ENCODE peak calls at places on chromosomes 5 and 9, in ten cellular contexts. E is hippocampal formation; X is heart right ventricle; G is T-cell; S is stomach; Y is H9; I is dermis blood vessel endothelial cell; A is CD8-positive, alpha-beta memory T cell; O is Calu3; J is GM03348. H is an unnamed sample.

GRCh38 chr9:114684036-114684435 is 2.0 kb upstream of the TEX48 start:
- DNase-seq in S (no peak), A (no peak), E (no peak), J (no peak), G (no peak), Y (no peak), I (no peak), X (no peak), O (no peak), H (no peak)

GRCh38 chr9:115278241-115279035 is 160.5 kb upstream of the TNC start:
- DNase-seq in J (no peak), I (no peak), Y (no peak), E (no peak), S (no peak), G (no peak), X (no peak), A (no peak), O (no peak), H (no peak)

GRCh38 chr9:130118841-130119520 is 53.2 kb upstream of the NCS1 start:
- DNase-seq in X (no peak), E (no peak), G (no peak), O (no peak), S (no peak), J (peak; percentile 40), I (no peak), Y (peak; percentile 74), A (no peak), H (no peak)

GRCh38 chr5:17831279-17831678 is 197.0 kb downstream of the TAF11L14 start:
- DNase-seq in Y (no peak), J (no peak), X (no peak), A (no peak), O (no peak), I (no peak), E (no peak), S (no peak), G (no peak), H (no peak)

GRCh38 chr9:132983814-132984201 is 5.3 kb downstream of the GFI1B start:
- DNase-seq in I (no peak), S (no peak), J (no peak), A (no peak), Y (no peak), X (no peak), E (no peak), G (no peak), O (no peak), H (no peak)

GRCh38 chr5:14665949-14666741 is 1.6 kb downstream of the OTULIN start:
- DNase-seq in J (peak; percentile 30), Y (no peak), A (peak; percentile 45), O (peak; percentile 46), E (no peak), G (peak; percentile 46), X (no peak), S (no peak), I (peak; percentile 55), H (peak; percentile 32)

GRCh38 chr9:114003756-114004155 is 74.3 kb downstream of the AMBP start:
- DNase-seq in A (no peak), Y (no peak), X (no peak), E (no peak), I (peak; percentile 27), G (no peak), J (no peak), S (peak; percentile 21), O (no peak), H (no peak)

GRCh38 chr9:77384406-77384805 is 207.1 kb downstream of the VPS13A start:
- DNase-seq in S (no peak), O (no peak), Y (no peak), I (peak; percentile 10), E (no peak), A (no peak), J (peak; percentile 47), X (no peak), G (no peak), H (peak; percentile 44)

GRCh38 chr9:91191443-91192378 is 170.0 kb downstream of the AUH start:
- DNase-seq in X (no peak), G (no peak), S (no peak), E (no peak), J (no peak), O (no peak), A (no peak), I (no peak), Y (no peak), H (no peak)

GRCh38 chr5:123881791-123882244 is 369.8 kb downstream of the CSNK1G3 start:
- DNase-seq in S (no peak), A (no peak), O (no peak), E (no peak), J (peak; percentile 13), Y (no peak), X (no peak), I (peak; percentile 85), G (no peak), H (peak; percentile 12)

GRCh38 chr5:524442-525163 is at the start of gene SLC9A3:
- DNase-seq in X (peak; percentile 1), J (no peak), S (no peak), G (no peak), Y (no peak), A (no peak), E (no peak), I (no peak), O (no peak), H (no peak)

GRCh38 chr5:72160959-72161358 is 53.7 kb downstream of the MAP1B start:
- DNase-seq in A (no peak), J (no peak), G (no peak), Y (no peak), I (no peak), S (no peak), E (no peak), X (no peak), O (no peak), H (no peak)

GRCh38 chr5:178131446-178131996 is 707 bp downstream of the RMND5B start:
- DNase-seq in I (no peak), Y (no peak), O (no peak), X (no peak), A (no peak), S (no peak), E (no peak), G (no peak), J (no peak), H (no peak)

GRCh38 chr5:6359941-6360683 is 18.2 kb downstream of the MED10 start:
- DNase-seq in X (no peak), Y (peak; percentile 72), S (no peak), E (no peak), G (peak; percentile 50), O (no peak), J (no peak), I (no peak), A (peak; percentile 7), H (no peak)

GRCh38 chr5:154276932-154277331 is 86.4 kb downstream of the GALNT10 start:
- DNase-seq in O (no peak), J (peak; percentile 86), X (peak; percentile 36), E (no peak), A (no peak), S (no peak), G (no peak), I (peak; percentile 4), Y (no peak), H (peak; percentile 85)

GRCh38 chr9:69925452-69925851 is 104.8 kb downstream of the CFAP95 start:
- DNase-seq in J (no peak), I (no peak), A (no peak), E (no peak), G (no peak), X (no peak), O (peak; percentile 6), Y (no peak), S (no peak), H (no peak)

GRCh38 chr5:179815491-179816249 is 5.0 kb upstream of the SQSTM1 start:
- DNase-seq in E (no peak), Y (no peak), I (no peak), G (no peak), S (no peak), X (peak; percentile 6), A (no peak), J (no peak), O (no peak), H (no peak)

GRCh38 chr9:94864183-94864582 is 137.7 kb downstream of the AOPEP start:
- DNase-seq in Y (no peak), S (no peak), X (no peak), I (no peak), G (no peak), O (no peak), E (no peak), J (no peak), A (no peak), H (no peak)

GRCh38 chr9:100170085-100170484 is 71.0 kb downstream of the INVS start:
- DNase-seq in A (no peak), O (no peak), G (no peak), J (no peak), I (peak; percentile 46), S (no peak), X (no peak), E (no peak), Y (no peak), H (no peak)

GRCh38 chr5:111853748-111854147 is 96.8 kb upstream of the NREP start:
- DNase-seq in A (no peak), E (no peak), G (no peak), I (no peak), X (no peak), Y (no peak), O (no peak), J (no peak), S (no peak), H (no peak)

GRCh38 chr5:145579336-145579735 is 255.8 kb downstream of the PRELID2 start:
- DNase-seq in I (no peak), O (no peak), S (no peak), A (no peak), Y (no peak), G (no peak), E (no peak), J (no peak), X (no peak), H (no peak)

GRCh38 chr5:112974901-112975300 is 1.7 kb upstream of the DCP2 start:
- DNase-seq in J (no peak), G (no peak), X (no peak), I (no peak), Y (no peak), O (no peak), E (no peak), A (no peak), S (no peak), H (no peak)

GRCh38 chr9:91422832-91423711 is 560 bp downstream of the NFIL3 start:
- DNase-seq in S (peak; percentile 63), Y (peak; percentile 61), A (peak; percentile 53), J (peak; percentile 70), G (peak; percentile 55), O (peak; percentile 61), X (peak; percentile 54), E (peak; percentile 40), I (peak; percentile 80), H (peak; percentile 63)

GRCh38 chr9:86891886-86892437 is 55.3 kb downstream of the GAS1 start:
- DNase-seq in J (no peak), E (no peak), X (no peak), A (no peak), S (no peak), Y (no peak), I (no peak), G (no peak), O (no peak), H (no peak)

GRCh38 chr5:5183192-5183699 is 43.1 kb downstream of the ADAMTS16 start:
- DNase-seq in I (no peak), J (no peak), S (no peak), Y (peak; percentile 92), X (no peak), A (no peak), E (no peak), O (no peak), G (no peak), H (no peak)

H was measured in HFFc6.